ENCODE peak calls at places on chromosomes 4 and X, in six cellular contexts. G is WTC11, K is astrocyte of the spinal cord, W is GM06990, S is brain microvascular endothelial cell, B is stomach. A is an unnamed sample.

GRCh38 chr4:13522282-13523104 is 21.8 kb downstream of the NKX3-2 start:
- DNase-seq in K (no peak), W (no peak), B (no peak), S (no peak), G (peak), A (no peak)

GRCh38 chr4:37586194-37586593 is 100.0 kb downstream of the RELL1 start:
- DNase-seq in G (no peak), S (no peak), W (no peak), B (no peak), K (no peak), A (no peak)

GRCh38 chrX:152480269-152481212 is 29.4 kb upstream of the GABRA3 start:
- DNase-seq in K (no peak), W (no peak), B (no peak), S (no peak), G (peak), A (no peak)

GRCh38 chr4:7414736-7415510 is 19.8 kb downstream of the PSAPL1 start:
- DNase-seq in W (no peak), K (no peak), S (no peak), G (peak), B (peak), A (no peak)

GRCh38 chr4:88697588-88698329 is at the start of gene NAP1L5:
- DNase-seq in G (peak), K (peak), B (peak), W (peak), S (peak), A (peak)

GRCh38 chr4:3106339-3107186 is 32.1 kb downstream of the HTT start:
- DNase-seq in G (peak), K (peak), S (peak), B (peak), W (peak), A (peak)

GRCh38 chrX:43175428-43175827 is 397.5 kb upstream of the PPP1R2C start:
- DNase-seq in G (no peak), S (no peak), B (no peak), W (no peak), K (no peak), A (no peak)

GRCh38 chr4:10983274-10983673 is 298.7 kb upstream of the CLNK start:
- DNase-seq in G (no peak), B (no peak), K (no peak), S (no peak), W (no peak), A (no peak)

GRCh38 chr4:168162604-168163003 is 70.3 kb downstream of the ANXA10 start:
- DNase-seq in K (peak), W (no peak), S (peak), B (peak), G (no peak), A (no peak)

GRCh38 chr4:174215936-174216699 is 67.3 kb downstream of the FBXO8 start:
- DNase-seq in W (no peak), B (no peak), K (no peak), S (no peak), G (no peak), A (no peak)

GRCh38 chr4:76307670-76308014 is 1.1 kb downstream of the STBD1 start:
- DNase-seq in S (no peak), G (no peak), B (peak), W (no peak), K (no peak), A (no peak)

GRCh38 chrX:14291626-14292025 is 237.7 kb upstream of the GLRA2 start:
- DNase-seq in S (no peak), K (peak), G (no peak), B (no peak), W (no peak), A (no peak)

GRCh38 chr4:87038837-87039715 is 104.3 kb downstream of the AFF1 start:
- DNase-seq in K (peak), G (peak), W (peak), S (peak), B (peak), A (peak)

GRCh38 chr4:67575232-67575888 is 16.8 kb downstream of the STAP1 start:
- DNase-seq in B (no peak), G (no peak), K (no peak), W (peak), S (no peak), A (no peak)

GRCh38 chr4:94603170-94603747 is 151.5 kb downstream of the PDLIM5 start:
- DNase-seq in S (peak), W (no peak), B (no peak), G (no peak), K (peak), A (no peak)

GRCh38 chr4:16250665-16251365 is 24.5 kb upstream of the TAPT1 start:
- DNase-seq in G (no peak), K (no peak), S (peak), B (no peak), W (no peak), A (no peak)

GRCh38 chr4:17780461-17781071 is 855 bp downstream of the FAM184B start:
- DNase-seq in K (peak), G (no peak), W (no peak), S (no peak), B (peak), A (no peak)

GRCh38 chr4:142846729-142847606 is 867 bp upstream of the INPP4B start:
- DNase-seq in W (peak), K (peak), G (peak), S (no peak), B (peak), A (peak)

GRCh38 chr4:8536467-8536866 is 43.7 kb upstream of the GPR78 start:
- DNase-seq in G (no peak), S (no peak), K (no peak), W (no peak), B (no peak), A (no peak)

GRCh38 chr4:140094701-140095420 is 59.1 kb downstream of the MAML3 start:
- DNase-seq in G (peak), W (no peak), B (peak), K (peak), S (no peak), A (peak)

GRCh38 chr4:64940698-64941097 is 531.4 kb upstream of the TECRL start:
- DNase-seq in B (no peak), S (no peak), W (no peak), K (peak), G (no peak), A (no peak)

GRCh38 chrX:15438332-15438731 is 54.1 kb upstream of the VEGFD start:
- DNase-seq in S (no peak), W (peak), B (no peak), K (no peak), G (no peak), A (no peak)

GRCh38 chr4:11134705-11135104 is 294.0 kb downstream of the HS3ST1 start:
- DNase-seq in S (no peak), B (no peak), W (no peak), K (no peak), G (no peak), A (no peak)

GRCh38 chrX:140091276-140091886 is 126.1 kb upstream of the CXorf66 start:
- DNase-seq in K (no peak), S (no peak), G (peak), W (peak), B (peak), A (peak)

GRCh38 chr4:67603310-67604028 is 44.9 kb downstream of the STAP1 start:
- DNase-seq in K (no peak), G (no peak), B (no peak), S (no peak), W (no peak), A (no peak)

GRCh38 chrX:41441934-41442823 is 5.0 kb upstream of the NYX start:
- DNase-seq in S (peak), W (peak), K (peak), G (peak), B (peak), A (peak)

GRCh38 chr4:178689926-178690325 is 1247.7 kb upstream of the AGA start:
- DNase-seq in K (no peak), B (no peak), W (no peak), S (no peak), G (no peak), A (no peak)

GRCh38 chrX:12360389-12360788 is 222.1 kb downstream of the FRMPD4 start:
- DNase-seq in W (no peak), S (peak), K (peak), B (no peak), G (no peak), A (no peak)

GRCh38 chr4:14399919-14400706 is 602.2 kb upstream of the CPEB2 start:
- DNase-seq in G (no peak), B (no peak), W (no peak), S (no peak), K (no peak), A (no peak)

GRCh38 chr4:72311291-72311690 is 257.7 kb downstream of the ADAMTS3 start:
- DNase-seq in K (no peak), S (no peak), W (no peak), B (no peak), G (no peak), A (no peak)

GRCh38 chr4:141719585-141719984 is 83.2 kb downstream of the IL15 start:
- DNase-seq in S (no peak), W (no peak), K (no peak), B (no peak), G (no peak), A (no peak)

GRCh38 chrX:30190426-30190825 is 24.9 kb upstream of the MAGEB2 start:
- DNase-seq in K (no peak), S (no peak), G (no peak), B (no peak), W (no peak), A (no peak)

GRCh38 chrX:30196322-30196721 is 19.0 kb upstream of the MAGEB2 start:
- DNase-seq in G (no peak), B (no peak), K (peak), S (peak), W (no peak), A (no peak)
- TF ChIP-seq CTCF in G (no peak), B (no peak), K (peak), S (peak), W (peak), A (peak)

DNA sequence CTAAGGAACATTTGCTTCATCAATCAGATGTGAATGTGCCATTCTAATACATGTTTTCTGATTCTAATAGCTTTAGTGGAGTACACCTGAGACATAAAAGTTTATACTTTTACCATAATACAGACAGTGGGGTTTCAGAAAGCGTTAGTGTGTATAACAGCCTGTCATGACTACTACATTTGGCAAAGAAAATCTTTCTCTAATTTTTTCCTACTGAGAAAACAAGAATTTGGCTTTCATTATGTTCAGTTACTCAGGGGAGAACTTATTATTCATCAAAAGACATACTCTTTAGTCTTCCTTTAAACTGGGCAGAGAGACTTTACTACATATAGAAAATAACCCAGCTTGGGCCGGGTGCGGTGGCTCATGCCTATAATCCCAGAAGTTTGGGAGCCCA is 104.9 kb downstream of the PCDH18 start:
- DNase-seq in K (no peak), B (no peak), S (no peak), G (no peak), W (no peak), A (no peak)
- TF ChIP-seq CTCF in K (no peak), B (no peak), S (no peak), G (no peak), W (no peak), A (no peak)

DNA sequence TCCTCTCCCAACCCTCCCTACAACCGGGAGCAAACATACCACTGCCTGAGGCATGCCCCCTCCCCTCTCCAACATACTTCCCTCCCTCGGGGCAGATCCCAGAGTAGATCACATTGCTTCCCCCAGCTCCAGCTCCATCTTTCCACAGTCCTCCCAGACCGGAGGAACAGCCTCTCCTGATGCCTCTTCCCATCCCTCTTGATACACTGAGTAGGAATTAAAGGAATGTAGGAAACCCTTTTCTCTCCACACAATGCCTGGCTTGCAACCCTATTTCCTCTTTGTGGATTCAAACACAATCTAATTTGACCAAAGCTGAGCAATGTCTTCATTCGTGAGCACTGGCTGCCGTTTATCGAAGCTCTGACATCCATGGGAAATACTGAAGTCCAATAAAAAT is 339.8 kb downstream of the BCOR start:
- DNase-seq in G (no peak), B (no peak), K (peak), W (no peak), S (no peak), A (no peak)
- TF ChIP-seq CTCF in G (no peak), B (no peak), K (no peak), W (no peak), S (no peak), A (no peak)

DNA sequence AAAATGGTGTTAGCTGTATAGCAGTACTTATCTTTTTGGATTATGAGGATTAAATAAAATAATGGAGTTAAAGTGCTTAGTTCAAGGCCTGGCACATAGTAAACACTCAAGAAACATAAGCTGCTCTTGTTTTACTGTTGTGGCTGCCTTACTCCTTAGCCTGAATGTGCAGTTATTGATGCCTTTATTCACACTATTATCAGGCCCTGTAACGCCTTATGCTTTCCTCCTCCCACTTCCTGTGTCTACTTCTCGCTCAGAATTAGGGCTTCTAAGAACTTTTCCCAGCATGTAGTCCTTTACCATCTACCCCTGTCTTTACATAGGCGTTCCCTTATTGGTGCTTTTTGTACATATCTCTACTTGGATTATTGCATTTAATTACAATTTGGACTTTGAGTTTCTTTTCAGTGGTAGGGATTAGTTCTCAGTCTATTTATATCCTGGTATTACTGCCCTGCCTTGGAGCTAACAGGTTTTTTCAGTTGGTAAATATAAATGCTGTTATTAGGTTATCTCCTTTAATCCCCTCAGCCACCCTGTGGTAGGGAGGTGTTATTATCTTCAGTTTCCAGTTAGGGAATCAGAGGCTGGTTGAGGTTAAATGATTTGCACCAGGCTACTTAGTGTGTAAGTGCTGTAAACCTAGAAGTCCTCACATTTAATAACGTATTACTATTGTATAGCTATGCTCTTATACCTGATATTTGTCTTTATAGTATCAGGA is 83.9 kb downstream of the RBPJ start:
- DNase-seq in G (no peak), B (no peak), S (no peak), W (no peak), K (no peak), A (no peak)
- TF ChIP-seq CTCF in G (no peak), B (no peak), S (peak), W (no peak), K (no peak), A (no peak)

GRCh38 chrX:30525732-30526131 is 51.8 kb downstream of the TASL start:
- DNase-seq in K (no peak), S (no peak), W (no peak), B (no peak), G (no peak), A (no peak)

DNA sequence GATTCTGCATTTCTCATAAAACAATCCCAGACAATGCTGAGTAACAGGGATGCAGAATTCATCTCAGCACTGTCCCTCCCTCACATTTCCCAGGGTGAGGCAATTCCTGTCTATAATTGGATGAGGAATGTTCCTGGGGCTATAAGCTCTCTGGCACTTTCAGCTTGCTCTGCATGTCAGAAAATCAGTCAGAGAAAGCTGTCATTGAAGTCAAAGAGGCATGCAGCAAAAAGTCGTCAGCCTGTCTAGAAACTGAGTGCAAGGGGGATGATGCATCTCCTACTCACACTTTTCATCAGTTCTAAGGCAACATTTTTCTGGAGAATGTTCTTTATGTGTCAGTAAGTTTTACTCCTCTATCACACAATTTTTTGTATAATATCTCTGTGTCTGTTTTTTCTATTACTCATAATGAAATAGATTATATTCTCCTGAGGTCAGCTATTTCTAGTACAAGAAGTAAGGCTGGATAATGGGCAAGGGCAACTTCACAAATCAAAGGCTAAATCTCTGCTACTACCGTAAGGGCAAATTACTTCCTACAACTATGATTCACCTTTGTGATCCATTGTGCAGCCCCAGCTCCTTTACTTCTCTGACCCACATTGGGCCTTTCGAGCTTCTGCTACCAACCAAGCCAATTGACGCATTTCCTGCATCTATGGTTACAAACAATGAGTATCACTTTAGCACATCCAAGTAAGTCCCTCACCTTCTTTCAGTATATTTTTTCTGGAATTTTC is 56.0 kb downstream of the TASL start:
- DNase-seq in B (no peak), G (no peak), S (peak), W (no peak), K (peak), A (no peak)
- TF ChIP-seq CTCF in B (no peak), G (no peak), S (no peak), W (no peak), K (no peak), A (no peak)